ENCODE peak calls at places on chromosome 10, in six cellular contexts. U, V, D, O, F and T are unnamed samples. For H3K36me3, the result is how much of the 10 kb centered on the place peaks cover.

GRCh38 chr10:103679096-103679790 is 176.1 kb downstream of the SH3PXD2A start:
- DNase-seq in D (no peak), U (no peak), O (no peak), V (no peak), F (no peak), T (no peak)

GRCh38 chr10:111338798-111339197 is 262.0 kb downstream of the ADRA2A start:
- DNase-seq in O (no peak), D (no peak), V (no peak), U (no peak), F (no peak), T (no peak)

GRCh38 chr10:63204667-63205391 is 71.7 kb downstream of the NRBF2 start:
- DNase-seq in U (no peak), D (no peak), F (no peak), O (no peak), V (no peak), T (peak)

GRCh38 chr10:58237014-58237830 is 30.5 kb downstream of the IPMK start:
- DNase-seq in V (no peak), F (no peak), O (peak), D (no peak), U (no peak), T (peak)

GRCh38 chr10:29849434-29849833 is 210.0 kb downstream of the JCAD start:
- DNase-seq in O (no peak), U (no peak), V (no peak), D (no peak), F (peak), T (peak)

GRCh38 chr10:11909618-11910017 is 86.5 kb downstream of the PROSER2 start:
- DNase-seq in D (no peak), V (no peak), F (no peak), U (no peak), O (no peak), T (no peak)

GRCh38 chr10:110005716-110006115 is 2.1 kb upstream of the ADD3 start:
- DNase-seq in U (no peak), D (peak), F (peak), O (peak), V (peak), T (peak)

GRCh38 chr10:95480901-95481491 is 80.2 kb downstream of the SORBS1 start:
- DNase-seq in D (no peak), V (no peak), F (no peak), O (no peak), U (no peak), T (no peak)

GRCh38 chr10:132306341-132306685 is 1.4 kb downstream of the STK32C start:
- DNase-seq in O (no peak), F (no peak), V (no peak), U (no peak), D (no peak), T (no peak)

GRCh38 chr10:93859049-93859655 is 34.6 kb upstream of the SLC35G1 start:
- DNase-seq in U (no peak), F (peak), D (no peak), V (no peak), O (peak), T (peak)

GRCh38 chr10:26296351-26296750 is 79.8 kb downstream of the GAD2 start:
- DNase-seq in D (no peak), V (no peak), U (no peak), O (no peak), F (no peak), T (no peak)

GRCh38 chr10:119919823-119920222 is 27.3 kb downstream of the SEC23IP start:
- DNase-seq in O (no peak), F (no peak), D (no peak), U (no peak), V (no peak), T (no peak)

GRCh38 chr10:80133221-80133620 is 691 bp downstream of the PLAC9 start:
- DNase-seq in V (no peak), U (no peak), F (no peak), O (no peak), D (no peak), T (no peak)

GRCh38 chr10:103238506-103239252 is 7.0 kb upstream of the RPEL1 start:
- DNase-seq in O (peak), D (peak), V (peak), U (no peak), F (no peak), T (peak)

GRCh38 chr10:101772017-101772894 is 3.7 kb downstream of the FGF8 start:
- DNase-seq in O (no peak), D (no peak), F (peak), U (no peak), V (no peak), T (no peak)

GRCh38 chr10:72625276-72625607 is 637 bp downstream of the MICU1 start:
- DNase-seq in O (no peak), D (no peak), V (no peak), U (no peak), F (no peak), T (no peak)
- TF ChIP-seq CTCF in O (no peak), D (no peak), V (no peak), U (no peak), F (no peak), T (no peak)

DNA sequence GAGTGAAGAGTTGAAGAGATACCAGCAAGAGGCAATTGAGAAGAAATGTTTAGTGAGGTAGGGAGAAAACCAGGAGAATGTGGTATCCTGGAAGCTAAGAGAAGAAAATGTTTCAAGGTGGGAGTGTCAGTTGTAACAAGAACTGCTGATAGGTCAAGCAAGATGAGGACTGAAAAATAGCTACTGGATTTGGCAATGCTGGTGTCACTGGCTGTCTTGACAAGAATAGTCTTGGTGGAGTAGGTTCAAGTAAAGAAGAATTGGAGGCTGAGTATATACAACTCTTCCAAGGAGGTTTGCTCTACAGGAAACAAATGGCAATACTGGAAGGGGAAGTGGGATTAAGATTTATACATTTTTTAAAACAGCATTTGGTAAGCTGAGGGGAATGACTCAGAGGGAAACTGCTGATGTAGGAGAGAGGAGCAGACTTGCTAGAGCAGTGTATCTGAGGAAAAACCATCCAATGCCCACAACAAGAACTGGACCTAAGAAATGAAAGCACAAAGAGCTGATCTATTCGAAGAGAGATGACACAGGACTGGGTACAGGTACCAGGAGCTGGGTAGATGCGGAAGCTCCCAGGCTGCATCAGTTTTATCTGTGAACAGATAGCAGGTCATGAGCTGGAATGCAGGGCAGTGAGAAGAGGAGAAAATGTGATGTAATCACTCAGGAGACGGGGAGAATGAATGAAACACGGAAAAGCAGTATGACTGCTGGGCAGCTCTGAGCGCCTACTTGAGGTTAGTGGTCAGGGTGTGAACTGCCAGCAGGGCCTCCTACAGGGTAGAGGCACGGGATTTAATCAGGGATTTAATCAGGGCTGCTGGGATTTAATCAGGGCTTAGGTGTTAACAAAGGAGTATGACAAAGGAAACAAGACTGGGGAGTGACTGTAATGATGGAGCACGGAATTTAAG is 34.5 kb downstream of the FAM25A start:
- DNase-seq in O (peak), V (no peak), U (no peak), D (no peak), F (peak), T (peak)
- H3K36me3 ChIP-seq in O (under half), V (half or more), U (under half), D (under half), F (half or more), T (under half)

GRCh38 chr10:6493521-6494451 is 86.3 kb downstream of the PRKCQ start:
- DNase-seq in F (no peak), U (no peak), V (no peak), D (no peak), O (peak), T (peak)
- H3K4me3 ChIP-seq in F (no peak), U (no peak), V (no peak), D (no peak), O (no peak), T (no peak)

DNA sequence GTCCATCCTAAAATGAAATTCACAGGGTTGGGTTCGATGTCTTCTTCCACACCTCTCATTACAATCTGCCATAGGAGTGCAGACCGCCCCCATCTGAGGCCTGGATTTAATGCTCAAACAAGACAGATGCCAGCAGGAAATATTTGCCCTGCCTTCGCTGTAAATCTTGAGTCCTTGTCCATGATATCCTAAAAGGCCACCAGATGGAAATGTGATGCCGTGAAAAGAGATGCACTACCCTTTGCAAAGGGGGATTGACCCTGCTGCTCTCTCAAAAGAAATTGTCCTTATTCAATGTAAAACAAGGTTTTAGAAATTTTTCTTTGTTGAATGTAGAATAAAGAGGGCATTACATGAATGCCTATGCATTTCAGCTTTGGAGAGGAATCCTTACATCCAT is 37.5 kb downstream of the AGAP4 start:
- DNase-seq in V (no peak), U (no peak), D (no peak), F (peak), O (no peak), T (peak)
- TF ChIP-seq CTCF in V (no peak), U (no peak), D (no peak), F (peak), O (no peak), T (no peak)

GRCh38 chr10:124669141-124669823 is 74.9 kb downstream of the FAM53B start:
- DNase-seq in V (no peak), F (no peak), D (no peak), U (no peak), O (no peak), T (no peak)
- H3K36me3 ChIP-seq in V (under half), F (under half), D (under half), U (under half), O (under half), T (under half)

DNA sequence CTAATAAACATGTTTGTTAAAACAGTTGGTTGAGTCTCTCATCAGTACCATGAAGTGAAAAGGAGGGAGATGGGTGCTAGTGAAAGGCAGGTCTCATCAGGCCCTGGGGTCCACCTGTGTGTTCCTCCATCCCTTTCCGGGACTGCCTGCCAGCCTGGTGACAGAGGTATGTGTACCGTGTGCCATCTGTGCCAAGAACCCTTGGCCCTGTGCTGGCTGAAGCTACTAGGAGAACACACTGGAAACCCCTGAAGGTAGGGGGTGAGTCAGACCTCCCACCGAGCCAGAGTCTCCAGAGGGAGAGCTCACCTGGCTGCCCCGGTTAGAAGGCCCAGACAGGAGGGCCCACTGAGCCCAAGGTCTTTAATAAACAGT is 2.3 kb downstream of the DDIT4 start:
- DNase-seq in V (peak), F (no peak), D (peak), U (no peak), O (peak), T (peak)
- H3K4me3 ChIP-seq in V (peak), F (peak), D (peak), U (peak), O (peak), T (peak)

GRCh38 chr10:118626953-118627352 is 31.5 kb upstream of the PRLHR start:
- DNase-seq in V (no peak), U (no peak), D (no peak), F (no peak), O (no peak), T (no peak)
- TF ChIP-seq CTCF in V (no peak), U (no peak), D (no peak), F (peak), O (peak), T (no peak)

DNA sequence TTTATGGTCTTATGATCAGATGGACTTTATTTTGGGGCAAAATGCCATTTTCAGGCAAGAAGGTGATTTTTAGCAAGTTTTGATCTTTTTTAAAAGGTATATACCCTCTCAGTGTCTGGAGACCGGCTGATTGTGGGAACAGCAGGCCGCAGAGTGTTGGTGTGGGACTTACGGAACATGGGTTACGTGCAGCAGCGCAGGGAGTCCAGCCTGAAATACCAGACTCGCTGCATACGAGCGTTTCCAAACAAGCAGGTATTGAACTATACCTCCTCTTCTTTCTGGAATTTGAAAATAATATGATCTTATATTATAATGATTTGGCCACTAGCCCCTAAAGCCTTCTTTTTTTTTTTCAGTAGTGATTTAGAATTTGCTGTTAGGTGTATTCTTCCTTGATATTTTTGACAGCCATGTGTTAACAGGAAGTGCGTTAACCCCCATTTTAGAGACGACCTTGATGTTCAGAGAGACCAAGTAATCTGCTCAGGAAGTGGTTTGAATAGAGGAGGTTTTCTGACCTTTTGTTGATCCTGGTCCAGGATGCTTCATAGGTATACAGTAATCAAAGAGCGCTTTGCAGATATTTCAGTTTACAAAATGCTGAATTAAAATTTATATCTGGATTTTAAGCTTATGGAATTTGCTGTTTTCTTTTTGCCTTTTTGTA is 6.2 kb downstream of the BUB3 start:
- DNase-seq in D (no peak), F (no peak), V (no peak), O (no peak), U (no peak), T (no peak)
- H3K36me3 ChIP-seq in D (under half), F (half or more), V (half or more), O (under half), U (under half), T (under half)

GRCh38 chr10:129969528-129970264 is 5.6 kb upstream of the EBF3 start:
- DNase-seq in V (no peak), O (no peak), U (no peak), F (peak), D (no peak), T (no peak)
- H3K4me3 ChIP-seq in V (peak), O (no peak), U (no peak), F (no peak), D (no peak), T (no peak)

GRCh38 chr10:15661574-15661973 is 58.1 kb downstream of the ITGA8 start:
- DNase-seq in F (no peak), U (no peak), D (no peak), V (no peak), O (no peak), T (peak)

GRCh38 chr10:15658099-15658702 is 61.5 kb downstream of the ITGA8 start:
- DNase-seq in O (no peak), D (no peak), U (no peak), F (no peak), V (no peak), T (no peak)

DNA sequence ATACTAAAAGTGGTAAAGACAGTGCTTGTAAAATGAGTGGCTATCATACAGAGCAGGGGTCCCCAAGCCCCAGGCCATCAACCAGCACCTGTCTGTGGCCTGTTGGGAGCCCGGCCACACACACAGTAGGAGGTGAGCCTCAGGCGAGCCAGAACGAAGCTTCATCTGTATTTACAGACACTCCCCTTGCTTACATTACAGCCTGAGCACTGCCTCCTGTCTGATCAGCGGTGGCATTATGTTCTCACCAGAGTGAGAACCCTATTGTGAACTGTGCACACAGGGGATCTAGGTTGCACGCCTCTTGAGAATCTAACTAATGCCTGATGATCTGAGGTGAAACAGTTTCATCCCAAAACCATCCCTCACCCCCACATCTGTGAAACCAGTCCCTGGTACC is 58.7 kb downstream of the ITGA8 start:
- DNase-seq in O (no peak), D (no peak), U (no peak), F (no peak), V (no peak), T (no peak)
- TF ChIP-seq CTCF in O (no peak), D (no peak), U (no peak), F (no peak), V (no peak), T (no peak)